ENCODE peak calls at places on chromosomes 6 and 20, in six cellular contexts. W is body of pancreas, P is A549, M is IMR-90, V is endothelial cell of umbilical vein, K is tibial nerve. U is an unnamed sample. For H3K4me1, the result is how much of the 10 kb centered on the place peaks cover.

GRCh38 chr20:2708665-2709064 is 16.1 kb downstream of the EBF4 start:
- DNase-seq in P (no peak), K (no peak), W (no peak), M (no peak), V (no peak), U (no peak)

GRCh38 chr6:11653028-11653583 is 115.6 kb downstream of the TMEM170B start:
- DNase-seq in V (peak), K (no peak), P (peak), M (peak), W (no peak), U (no peak)

GRCh38 chr6:13452346-13453171 is 34.8 kb downstream of the GFOD1 start:
- DNase-seq in V (no peak), K (no peak), W (no peak), P (no peak), M (no peak), U (no peak)

GRCh38 chr20:58544891-58545290 is 29.7 kb upstream of the APCDD1L start:
- DNase-seq in M (no peak), V (no peak), W (no peak), K (no peak), P (no peak), U (no peak)

GRCh38 chr6:16712931-16713484 is 48.3 kb downstream of the ATXN1 start:
- DNase-seq in M (peak), K (no peak), V (peak), P (no peak), W (no peak), U (peak)

GRCh38 chr6:52576392-52577021 is 353 bp downstream of the TRAM2 start:
- DNase-seq in W (no peak), M (peak), V (peak), K (peak), P (peak), U (peak)

GRCh38 chr6:71533939-71534379 is 245.3 kb downstream of the OGFRL1 start:
- DNase-seq in K (no peak), M (peak), V (peak), W (no peak), P (peak), U (no peak)

GRCh38 chr6:6556738-6557503 is 31.6 kb upstream of the LY86 start:
- DNase-seq in K (no peak), P (peak), M (peak), W (peak), V (peak), U (peak)

GRCh38 chr6:108497883-108498282 is 62.8 kb upstream of the FOXO3 start:
- DNase-seq in P (peak), W (peak), V (peak), M (peak), K (no peak), U (peak)

GRCh38 chr6:28335564-28336283 is at the start of gene ZSCAN31:
- DNase-seq in K (peak), P (peak), W (peak), M (peak), V (peak), U (peak)

GRCh38 chr6:166960609-166960978 is 4.2 kb upstream of the RNASET2 start:
- DNase-seq in M (no peak), K (no peak), W (no peak), V (no peak), P (no peak), U (no peak)

GRCh38 chr6:120077489-120077888 is 727.9 kb upstream of the MAN1A1 start:
- DNase-seq in W (no peak), M (no peak), V (no peak), P (no peak), K (no peak), U (no peak)

GRCh38 chr6:1367771-1368170 is 21.6 kb upstream of the FOXF2 start:
- DNase-seq in V (no peak), P (no peak), W (no peak), M (no peak), K (no peak), U (no peak)

GRCh38 chr20:3706774-3707507 is 5.5 kb downstream of the SIGLEC1 start:
- DNase-seq in M (peak), V (no peak), W (no peak), K (no peak), P (no peak), U (no peak)

GRCh38 chr6:10403385-10404106 is 11.3 kb downstream of the TFAP2A start:
- DNase-seq in P (peak), M (peak), W (no peak), K (no peak), V (no peak), U (no peak)

GRCh38 chr6:125375841-125376240 is 74.1 kb upstream of the HDDC2 start:
- DNase-seq in M (no peak), V (no peak), P (no peak), W (no peak), K (no peak), U (no peak)

GRCh38 chr6:139520321-139520768 is 145.9 kb upstream of the CITED2 start:
- DNase-seq in K (no peak), M (no peak), P (no peak), V (no peak), W (no peak), U (no peak)

GRCh38 chr20:48186915-48187314 is 401.6 kb upstream of the SULF2 start:
- DNase-seq in W (no peak), K (no peak), P (no peak), V (no peak), M (no peak), U (no peak)

GRCh38 chr6:44386929-44387345 is 569 bp upstream of the CDC5L start:
- DNase-seq in P (peak), V (no peak), W (peak), K (no peak), M (peak), U (no peak)

GRCh38 chr20:2637246-2637645 is 15.2 kb upstream of the NOP56 start:
- DNase-seq in W (no peak), M (no peak), P (no peak), V (no peak), K (no peak), U (no peak)

GRCh38 chr6:139240161-139241010 is 51.4 kb downstream of the TXLNB start:
- DNase-seq in P (no peak), M (peak), W (peak), V (peak), K (no peak), U (peak)

DNA sequence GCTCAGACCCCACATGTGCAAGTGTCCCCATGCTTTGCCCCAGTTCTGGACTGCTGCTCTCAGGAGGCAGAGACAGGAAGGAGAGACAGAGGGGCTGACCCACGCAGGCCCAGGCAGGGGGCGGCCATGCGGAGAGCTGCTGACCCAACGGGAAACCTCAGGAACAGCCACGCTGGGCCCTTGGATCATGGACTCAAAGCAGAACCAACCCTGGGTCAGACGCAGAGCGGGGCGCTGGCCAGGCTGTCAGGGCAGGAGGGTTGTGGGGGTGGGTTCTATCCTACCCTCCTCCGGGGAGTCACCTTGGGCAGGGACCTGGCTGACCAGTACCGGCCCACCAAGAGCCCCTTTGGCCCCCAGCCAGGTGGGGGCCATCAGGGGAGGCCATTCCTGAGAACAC is 2.0 kb downstream of the KCNQ2 start:
- DNase-seq in P (no peak), K (no peak), W (no peak), M (no peak), V (no peak), U (no peak)
- TF ChIP-seq POLR2A in P (no peak), K (no peak), W (no peak), M (no peak), V (no peak), U (no peak)

GRCh38 chr6:135085700-135086413 is 31.2 kb upstream of the HBS1L start:
- DNase-seq in P (no peak), W (no peak), K (no peak), M (no peak), V (no peak), U (no peak)
- H3K4me1 ChIP-seq in P (under half), W (under half), K (under half), M (under half), V (under half), U (under half)

GRCh38 chr6:96814581-96814980 is 22.7 kb downstream of the GPR63 start:
- DNase-seq in V (no peak), W (no peak), K (no peak), P (no peak), M (peak), U (no peak)
- TF ChIP-seq POLR2A in V (no peak), W (no peak), K (no peak), P (no peak), M (no peak), U (no peak)

GRCh38 chr6:169099411-169100202 is 154.0 kb downstream of the THBS2 start:
- DNase-seq in P (no peak), W (no peak), M (peak), V (no peak), K (no peak), U (no peak)

GRCh38 chr6:169095153-169095552 is 158.5 kb downstream of the THBS2 start:
- DNase-seq in W (no peak), K (no peak), V (no peak), P (no peak), M (no peak), U (no peak)

GRCh38 chr6:169097336-169098052 is 156.2 kb downstream of the THBS2 start:
- DNase-seq in K (no peak), P (no peak), W (no peak), V (no peak), M (peak), U (no peak)

GRCh38 chr6:169096326-169096882 is 157.2 kb downstream of the THBS2 start:
- DNase-seq in V (no peak), K (no peak), M (no peak), P (no peak), W (no peak), U (no peak)

GRCh38 chr6:169098136-169098535 is 155.5 kb downstream of the THBS2 start:
- DNase-seq in M (peak), K (no peak), W (no peak), V (no peak), P (no peak), U (no peak)
- H3K4me1 ChIP-seq in M (under half), K (under half), W (under half), V (under half), P (under half), U (under half)